ENCODE peak calls at places on chromosomes 12 and 14, in seven cellular contexts. E, Q, M, W, X, J and T are unnamed samples.

GRCh38 chr12:72632286-72632685 is 360.1 kb downstream of the TRHDE start:
- DNase-seq in E (no peak), Q (peak), M (no peak), W (no peak), X (no peak), J (peak), T (no peak)

GRCh38 chr12:43786899-43787693 is 19.0 kb downstream of the TWF1 start:
- DNase-seq in E (no peak), Q (no peak), M (no peak), W (no peak), X (no peak), J (peak), T (no peak)

GRCh38 chr14:75223664-75224154 is 47.3 kb upstream of the TMED10 start:
- DNase-seq in E (no peak), Q (no peak), M (no peak), W (peak), X (no peak), J (no peak), T (no peak)

GRCh38 chr12:120649442-120650248 is 9.2 kb downstream of the CABP1 start:
- DNase-seq in E (peak), Q (no peak), M (no peak), W (no peak), X (no peak), J (no peak), T (no peak)

GRCh38 chr12:114682920-114683708 is 861 bp downstream of the TBX3 start:
- DNase-seq in E (no peak), Q (peak), M (no peak), W (no peak), X (no peak), J (peak), T (no peak)

GRCh38 chr12:52203126-52203921 is 11.5 kb upstream of the KRT80 start:
- DNase-seq in E (peak), Q (peak), M (peak), W (no peak), X (no peak), J (peak), T (no peak)

GRCh38 chr12:22255097-22255496 is 79.4 kb downstream of the ST8SIA1 start:
- DNase-seq in E (no peak), Q (no peak), M (no peak), W (no peak), X (no peak), J (no peak), T (no peak)

GRCh38 chr12:4562034-4562657 is at the start of gene DYRK4:
- DNase-seq in E (peak), Q (peak), M (no peak), W (peak), X (peak), J (no peak), T (peak)

GRCh38 chr14:104724981-104725771 is 1.1 kb downstream of the ADSS1 start:
- DNase-seq in E (no peak), Q (no peak), M (no peak), W (no peak), X (no peak), J (peak), T (no peak)

GRCh38 chr12:7113389-7113871 is 4.4 kb upstream of the C1RL start:
- DNase-seq in E (no peak), Q (peak), M (no peak), W (peak), X (peak), J (peak), T (peak)

GRCh38 chr14:64764641-64765520 is 60.7 kb downstream of the PLEKHG3 start:
- DNase-seq in E (peak), Q (peak), M (peak), W (peak), X (peak), J (peak), T (peak)

GRCh38 chr14:97290065-97290464 is 492.9 kb downstream of the VRK1 start:
- DNase-seq in E (no peak), Q (no peak), M (no peak), W (no peak), X (no peak), J (no peak), T (no peak)

GRCh38 chr12:77724367-77724957 is 106.2 kb upstream of the NAV3 start:
- DNase-seq in E (no peak), Q (peak), M (peak), W (no peak), X (peak), J (peak), T (no peak)

GRCh38 chr12:51874486-51874885 is 13.4 kb upstream of the ANKRD33 start:
- DNase-seq in E (no peak), Q (no peak), M (no peak), W (no peak), X (no peak), J (no peak), T (no peak)

GRCh38 chr12:19276767-19277166 is 147.2 kb downstream of the PLEKHA5 start:
- DNase-seq in E (no peak), Q (no peak), M (no peak), W (no peak), X (no peak), J (no peak), T (no peak)

GRCh38 chr14:96806836-96807235 is 9.7 kb downstream of the VRK1 start:
- DNase-seq in E (no peak), Q (no peak), M (no peak), W (no peak), X (no peak), J (no peak), T (peak)